ENCODE peak calls at places on chromosomes 11 and 22, in five cellular contexts. One of them, this sample, is unnamed.

GRCh38 chr11:112958670-112959069 is 2.5 kb upstream of the NCAM1 start:
- DNase-seq in endodermal cell: no peak
- DNase-seq in HCT116: no peak
- DNase-seq in spleen: no peak
- DNase-seq in dorsolateral prefrontal cortex: no peak
- DNase-seq in this sample: peak

GRCh38 chr22:48218889-48219420 is 1456.5 kb downstream of the TBC1D22A start:
- DNase-seq in endodermal cell: peak
- DNase-seq in HCT116: no peak
- DNase-seq in spleen: no peak
- DNase-seq in dorsolateral prefrontal cortex: no peak
- DNase-seq in this sample: no peak

GRCh38 chr11:21723681-21724080 is 469.2 kb upstream of the ANO5 start:
- DNase-seq in endodermal cell: no peak
- DNase-seq in HCT116: no peak
- DNase-seq in spleen: no peak
- DNase-seq in dorsolateral prefrontal cortex: no peak
- DNase-seq in this sample: no peak

GRCh38 chr22:25362883-25363240 is 143.4 kb downstream of the CRYBB2 start:
- DNase-seq in endodermal cell: no peak
- DNase-seq in HCT116: no peak
- DNase-seq in spleen: peak
- DNase-seq in dorsolateral prefrontal cortex: peak
- DNase-seq in this sample: no peak

GRCh38 chr11:49303080-49303479 is 94.7 kb upstream of the FOLH1 start:
- DNase-seq in endodermal cell: no peak
- DNase-seq in HCT116: no peak
- DNase-seq in spleen: no peak
- DNase-seq in dorsolateral prefrontal cortex: no peak
- DNase-seq in this sample: no peak

GRCh38 chr22:41286639-41287091 is 678 bp upstream of the RANGAP1 start:
- DNase-seq in endodermal cell: no peak
- DNase-seq in HCT116: no peak
- DNase-seq in spleen: peak
- DNase-seq in dorsolateral prefrontal cortex: no peak
- DNase-seq in this sample: peak

GRCh38 chr11:2578934-2579280 is 120.9 kb downstream of the KCNQ1OT1 start:
- DNase-seq in endodermal cell: no peak
- DNase-seq in HCT116: no peak
- DNase-seq in spleen: peak
- DNase-seq in dorsolateral prefrontal cortex: peak
- DNase-seq in this sample: no peak

GRCh38 chr11:121887564-121887963 is 228.5 kb downstream of the BLID start:
- DNase-seq in endodermal cell: no peak
- DNase-seq in HCT116: no peak
- DNase-seq in spleen: no peak
- DNase-seq in dorsolateral prefrontal cortex: no peak
- DNase-seq in this sample: no peak

GRCh38 chr11:63915961-63916836 is 765 bp downstream of the RCOR2 start:
- DNase-seq in endodermal cell: peak
- DNase-seq in HCT116: no peak
- DNase-seq in spleen: peak
- DNase-seq in dorsolateral prefrontal cortex: peak
- DNase-seq in this sample: peak

GRCh38 chr22:46415816-46416536 is 80.5 kb downstream of the TRMU start:
- DNase-seq in endodermal cell: no peak
- DNase-seq in HCT116: no peak
- DNase-seq in spleen: no peak
- DNase-seq in dorsolateral prefrontal cortex: no peak
- DNase-seq in this sample: no peak

GRCh38 chr11:116168459-116168787 is 604.4 kb downstream of the BUD13 start:
- DNase-seq in endodermal cell: peak
- DNase-seq in HCT116: no peak
- DNase-seq in spleen: no peak
- DNase-seq in dorsolateral prefrontal cortex: no peak
- DNase-seq in this sample: no peak

GRCh38 chr11:1548221-1549070 is 23.6 kb downstream of the DUSP8 start:
- DNase-seq in endodermal cell: peak
- DNase-seq in HCT116: peak
- DNase-seq in spleen: no peak
- DNase-seq in dorsolateral prefrontal cortex: no peak
- DNase-seq in this sample: peak

GRCh38 chr11:57055780-57056179 is 67.1 kb downstream of the OR5AK2 start:
- DNase-seq in endodermal cell: no peak
- DNase-seq in HCT116: no peak
- DNase-seq in spleen: no peak
- DNase-seq in dorsolateral prefrontal cortex: no peak
- DNase-seq in this sample: no peak

GRCh38 chr11:47464479-47464878 is 15.5 kb upstream of the RAPSN start:
- DNase-seq in endodermal cell: peak
- DNase-seq in HCT116: no peak
- DNase-seq in spleen: peak
- DNase-seq in dorsolateral prefrontal cortex: peak
- DNase-seq in this sample: no peak

GRCh38 chr11:92765965-92766371 is 203.5 kb upstream of the MTNR1B start:
- DNase-seq in endodermal cell: peak
- DNase-seq in HCT116: no peak
- DNase-seq in spleen: peak
- DNase-seq in dorsolateral prefrontal cortex: no peak
- DNase-seq in this sample: no peak

GRCh38 chr11:22459053-22459452 is 120.9 kb downstream of the SLC17A6 start:
- DNase-seq in endodermal cell: no peak
- DNase-seq in HCT116: no peak
- DNase-seq in spleen: no peak
- DNase-seq in dorsolateral prefrontal cortex: no peak
- DNase-seq in this sample: no peak

GRCh38 chr11:97259434-97259833 is 869.6 kb downstream of the JRKL start:
- DNase-seq in endodermal cell: no peak
- DNase-seq in HCT116: no peak
- DNase-seq in spleen: no peak
- DNase-seq in dorsolateral prefrontal cortex: no peak
- DNase-seq in this sample: no peak

GRCh38 chr11:9704037-9704436 is 40.2 kb downstream of the SWAP70 start:
- DNase-seq in endodermal cell: no peak
- DNase-seq in HCT116: no peak
- DNase-seq in spleen: no peak
- DNase-seq in dorsolateral prefrontal cortex: no peak
- DNase-seq in this sample: no peak

GRCh38 chr11:27041141-27041869 is 690 bp downstream of the BBOX1 start:
- DNase-seq in endodermal cell: no peak
- DNase-seq in HCT116: no peak
- DNase-seq in spleen: no peak
- DNase-seq in dorsolateral prefrontal cortex: no peak
- DNase-seq in this sample: no peak

GRCh38 chr11:90493379-90493778 is 270.5 kb upstream of the CHORDC1 start:
- DNase-seq in endodermal cell: peak
- DNase-seq in HCT116: no peak
- DNase-seq in spleen: no peak
- DNase-seq in dorsolateral prefrontal cortex: no peak
- DNase-seq in this sample: no peak

GRCh38 chr11:79249341-79249993 is 191.4 kb downstream of the TENM4 start:
- DNase-seq in endodermal cell: no peak
- DNase-seq in HCT116: no peak
- DNase-seq in spleen: no peak
- DNase-seq in dorsolateral prefrontal cortex: no peak
- DNase-seq in this sample: no peak

GRCh38 chr22:47032091-47032943 is 269.9 kb downstream of the TBC1D22A start:
- DNase-seq in endodermal cell: no peak
- DNase-seq in HCT116: no peak
- DNase-seq in spleen: peak
- DNase-seq in dorsolateral prefrontal cortex: no peak
- DNase-seq in this sample: no peak

GRCh38 chr11:848988-849824 is 6.6 kb downstream of the TSPAN4 start:
- DNase-seq in endodermal cell: peak
- DNase-seq in HCT116: no peak
- DNase-seq in spleen: no peak
- DNase-seq in dorsolateral prefrontal cortex: no peak
- DNase-seq in this sample: no peak

GRCh38 chr11:61963282-61964057 is 4.0 kb downstream of the FTH1 start:
- DNase-seq in endodermal cell: peak
- DNase-seq in HCT116: no peak
- DNase-seq in spleen: peak
- DNase-seq in dorsolateral prefrontal cortex: peak
- DNase-seq in this sample: no peak

GRCh38 chr11:134367781-134368180 is 36.0 kb downstream of the GLB1L2 start:
- DNase-seq in endodermal cell: no peak
- DNase-seq in HCT116: no peak
- DNase-seq in spleen: peak
- DNase-seq in dorsolateral prefrontal cortex: peak
- DNase-seq in this sample: no peak

GRCh38 chr11:44885919-44886318 is 64.8 kb downstream of the TP53I11 start:
- DNase-seq in endodermal cell: no peak
- DNase-seq in HCT116: no peak
- DNase-seq in spleen: no peak
- DNase-seq in dorsolateral prefrontal cortex: no peak
- DNase-seq in this sample: no peak

GRCh38 chr11:30143098-30143705 is 87.6 kb upstream of the FSHB start:
- DNase-seq in endodermal cell: peak
- DNase-seq in HCT116: peak
- DNase-seq in spleen: no peak
- DNase-seq in dorsolateral prefrontal cortex: no peak
- DNase-seq in this sample: peak

GRCh38 chr11:99505319-99505718 is 484.6 kb downstream of the CNTN5 start:
- DNase-seq in endodermal cell: no peak
- DNase-seq in HCT116: no peak
- DNase-seq in spleen: no peak
- DNase-seq in dorsolateral prefrontal cortex: no peak
- DNase-seq in this sample: no peak

GRCh38 chr11:71082454-71082853 is 169.9 kb downstream of the SHANK2 start:
- DNase-seq in endodermal cell: no peak
- DNase-seq in HCT116: no peak
- DNase-seq in spleen: no peak
- DNase-seq in dorsolateral prefrontal cortex: no peak
- DNase-seq in this sample: no peak

GRCh38 chr11:71078482-71078881 is 173.9 kb downstream of the SHANK2 start:
- DNase-seq in endodermal cell: no peak
- DNase-seq in HCT116: peak
- DNase-seq in spleen: no peak
- DNase-seq in dorsolateral prefrontal cortex: no peak
- DNase-seq in this sample: no peak

GRCh38 chr11:71079795-71080194 is 172.6 kb downstream of the SHANK2 start:
- DNase-seq in endodermal cell: no peak
- DNase-seq in HCT116: no peak
- DNase-seq in spleen: no peak
- DNase-seq in dorsolateral prefrontal cortex: no peak
- DNase-seq in this sample: no peak

GRCh38 chr11:71081704-71082230 is 170.6 kb downstream of the SHANK2 start:
- DNase-seq in endodermal cell: no peak
- DNase-seq in HCT116: no peak
- DNase-seq in spleen: no peak
- DNase-seq in dorsolateral prefrontal cortex: no peak
- DNase-seq in this sample: no peak

GRCh38 chr11:71080239-71081097 is 171.9 kb downstream of the SHANK2 start:
- DNase-seq in endodermal cell: peak
- DNase-seq in HCT116: peak
- DNase-seq in spleen: no peak
- DNase-seq in dorsolateral prefrontal cortex: peak
- DNase-seq in this sample: peak
- TF ChIP-seq CTCF in endodermal cell: peak
- TF ChIP-seq CTCF in HCT116: peak
- TF ChIP-seq CTCF in spleen: peak
- TF ChIP-seq CTCF in dorsolateral prefrontal cortex: peak
- TF ChIP-seq CTCF in this sample: peak

GRCh38 chr11:123365955-123366354 is 64.1 kb upstream of the GRAMD1B start:
- DNase-seq in endodermal cell: no peak
- DNase-seq in HCT116: no peak
- DNase-seq in spleen: no peak
- DNase-seq in dorsolateral prefrontal cortex: no peak
- DNase-seq in this sample: no peak
- TF ChIP-seq CTCF in endodermal cell: no peak
- TF ChIP-seq CTCF in HCT116: no peak
- TF ChIP-seq CTCF in spleen: no peak
- TF ChIP-seq CTCF in dorsolateral prefrontal cortex: no peak
- TF ChIP-seq CTCF in this sample: no peak

GRCh38 chr11:76598426-76598839 is 72.1 kb downstream of the LRRC32 start:
- DNase-seq in endodermal cell: peak
- DNase-seq in HCT116: peak
- DNase-seq in spleen: no peak
- DNase-seq in dorsolateral prefrontal cortex: peak
- DNase-seq in this sample: no peak
- TF ChIP-seq CTCF in endodermal cell: peak
- TF ChIP-seq CTCF in HCT116: peak
- TF ChIP-seq CTCF in spleen: peak
- TF ChIP-seq CTCF in dorsolateral prefrontal cortex: peak
- TF ChIP-seq CTCF in this sample: no peak

GRCh38 chr22:29195118-29195963 is 10.4 kb upstream of the EMID1 start:
- DNase-seq in endodermal cell: no peak
- DNase-seq in HCT116: no peak
- DNase-seq in spleen: no peak
- DNase-seq in dorsolateral prefrontal cortex: peak
- DNase-seq in this sample: no peak

GRCh38 chr22:29195964-29196666 is 9.6 kb upstream of the EMID1 start:
- DNase-seq in endodermal cell: no peak
- DNase-seq in HCT116: no peak
- DNase-seq in spleen: no peak
- DNase-seq in dorsolateral prefrontal cortex: peak
- DNase-seq in this sample: no peak

GRCh38 chr22:29197096-29197495 is 8.6 kb upstream of the EMID1 start:
- DNase-seq in endodermal cell: no peak
- DNase-seq in HCT116: no peak
- DNase-seq in spleen: no peak
- DNase-seq in dorsolateral prefrontal cortex: no peak
- DNase-seq in this sample: no peak

GRCh38 chr22:29190915-29191314 is 14.8 kb upstream of the EMID1 start:
- DNase-seq in endodermal cell: no peak
- DNase-seq in HCT116: no peak
- DNase-seq in spleen: no peak
- DNase-seq in dorsolateral prefrontal cortex: peak
- DNase-seq in this sample: no peak

GRCh38 chr22:29194269-29194668 is 11.4 kb upstream of the EMID1 start:
- DNase-seq in endodermal cell: no peak
- DNase-seq in HCT116: no peak
- DNase-seq in spleen: no peak
- DNase-seq in dorsolateral prefrontal cortex: no peak
- DNase-seq in this sample: no peak
- TF ChIP-seq CTCF in endodermal cell: peak
- TF ChIP-seq CTCF in HCT116: peak
- TF ChIP-seq CTCF in spleen: no peak
- TF ChIP-seq CTCF in dorsolateral prefrontal cortex: no peak
- TF ChIP-seq CTCF in this sample: no peak